ENCODE peak calls at places on chromosomes 16 and 17, in ten cellular contexts. F is right lobe of liver, S is HFFc6, I is A549, L is activated B cell treated with CpG ODN at 0.5 μM for 24 hours, R is HFF-Myc, V is AG04450, Q is endothelial cell, A is cardiac muscle cell, C is esophagus squamous epithelium. Y is an unnamed sample.

GRCh38 chr16:57801098-57801855 is 1.0 kb downstream of the KIFC3 start:
- DNase-seq in F (peak), S (peak), I (peak), L (no peak), R (no peak), V (peak), Q (no peak), A (peak), C (no peak), Y (no peak)

GRCh38 chr16:73337371-73337770 is 289.4 kb upstream of the ZFHX3 start:
- DNase-seq in F (no peak), S (no peak), I (no peak), L (no peak), R (no peak), V (no peak), Q (no peak), A (no peak), C (no peak), Y (no peak)

GRCh38 chr17:16478693-16479092 is 13.3 kb downstream of the LRRC75A start:
- DNase-seq in F (no peak), S (no peak), I (no peak), L (no peak), R (no peak), V (no peak), Q (no peak), A (no peak), C (no peak), Y (no peak)

GRCh38 chr17:15479697-15480096 is 12.3 kb upstream of the CDRT4 start:
- DNase-seq in F (no peak), S (no peak), I (no peak), L (no peak), R (peak), V (no peak), Q (no peak), A (peak), C (no peak), Y (no peak)

GRCh38 chr17:66667491-66668030 is 167.4 kb upstream of the CACNG5 start:
- DNase-seq in F (no peak), S (no peak), I (no peak), L (no peak), R (no peak), V (no peak), Q (no peak), A (no peak), C (no peak), Y (no peak)

GRCh38 chr16:51818342-51818944 is 667.4 kb upstream of the SALL1 start:
- DNase-seq in F (peak), S (peak), I (peak), L (no peak), R (peak), V (peak), Q (peak), A (peak), C (no peak), Y (no peak)

GRCh38 chr17:58325289-58325726 is 3.3 kb downstream of the TSPOAP1 start:
- DNase-seq in F (peak), S (no peak), I (no peak), L (no peak), R (no peak), V (no peak), Q (no peak), A (no peak), C (no peak), Y (no peak)

GRCh38 chr17:3738562-3739295 is 15.0 kb downstream of the HASPIN start:
- DNase-seq in F (no peak), S (no peak), I (no peak), L (no peak), R (no peak), V (no peak), Q (no peak), A (no peak), C (no peak), Y (no peak)

GRCh38 chr17:12627177-12627629 is 38.5 kb upstream of the MYOCD start:
- DNase-seq in F (no peak), S (peak), I (peak), L (no peak), R (peak), V (peak), Q (no peak), A (peak), C (no peak), Y (no peak)

GRCh38 chr17:40717776-40718175 is 14.2 kb upstream of the KRT24 start:
- DNase-seq in F (no peak), S (no peak), I (no peak), L (no peak), R (no peak), V (no peak), Q (no peak), A (no peak), C (no peak), Y (no peak)

GRCh38 chr17:51907041-51907440 is 251.5 kb downstream of the CA10 start:
- DNase-seq in F (no peak), S (no peak), I (no peak), L (no peak), R (no peak), V (no peak), Q (no peak), A (no peak), C (no peak), Y (no peak)

DNA sequence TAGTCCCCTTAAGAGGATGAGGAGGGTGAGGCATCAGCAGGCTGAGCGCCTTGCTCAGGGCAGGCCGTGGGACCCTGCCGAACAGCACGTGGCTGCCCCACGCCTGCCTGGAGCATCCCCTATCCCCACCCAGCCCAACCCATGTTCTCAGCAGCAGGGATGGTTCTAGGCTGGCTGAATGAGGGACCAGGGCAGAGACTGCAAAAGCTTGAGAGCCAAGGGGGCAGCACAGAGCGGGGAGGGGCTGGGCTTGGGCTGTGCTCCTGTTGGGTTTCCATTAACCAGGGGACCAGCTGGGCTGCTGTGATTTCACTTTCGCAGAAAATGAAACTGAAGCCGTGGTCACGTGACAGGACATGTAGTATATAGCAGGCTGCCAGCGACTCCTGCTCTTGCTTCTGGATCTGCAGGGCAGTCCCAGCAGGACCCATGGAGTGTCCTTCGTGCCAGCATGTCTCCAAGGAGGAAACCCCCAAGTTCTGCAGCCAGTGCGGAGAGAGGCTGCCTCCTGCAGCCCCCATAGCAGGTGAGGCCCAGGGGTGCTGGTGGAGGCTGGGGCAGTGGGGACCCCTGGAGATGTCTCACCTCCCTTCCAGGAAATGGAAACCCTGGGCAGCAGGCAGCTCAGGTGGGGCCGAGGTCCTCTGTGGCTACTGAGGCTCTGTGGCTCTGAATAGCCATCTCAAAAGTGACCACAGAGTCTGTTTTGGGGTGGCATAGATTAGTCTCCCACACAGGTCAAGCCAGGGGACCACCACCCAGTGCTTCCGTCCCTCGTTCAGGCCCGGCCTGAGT is 2.8 kb downstream of the RNF213 start:
- DNase-seq in F (peak), S (peak), I (peak), L (peak), R (peak), V (peak), Q (no peak), A (peak), C (peak), Y (no peak)
- TF ChIP-seq CTCF in F (peak), S (no peak), I (no peak), L (no peak), R (no peak), V (peak), Q (no peak), A (no peak), C (no peak), Y (no peak)

DNA sequence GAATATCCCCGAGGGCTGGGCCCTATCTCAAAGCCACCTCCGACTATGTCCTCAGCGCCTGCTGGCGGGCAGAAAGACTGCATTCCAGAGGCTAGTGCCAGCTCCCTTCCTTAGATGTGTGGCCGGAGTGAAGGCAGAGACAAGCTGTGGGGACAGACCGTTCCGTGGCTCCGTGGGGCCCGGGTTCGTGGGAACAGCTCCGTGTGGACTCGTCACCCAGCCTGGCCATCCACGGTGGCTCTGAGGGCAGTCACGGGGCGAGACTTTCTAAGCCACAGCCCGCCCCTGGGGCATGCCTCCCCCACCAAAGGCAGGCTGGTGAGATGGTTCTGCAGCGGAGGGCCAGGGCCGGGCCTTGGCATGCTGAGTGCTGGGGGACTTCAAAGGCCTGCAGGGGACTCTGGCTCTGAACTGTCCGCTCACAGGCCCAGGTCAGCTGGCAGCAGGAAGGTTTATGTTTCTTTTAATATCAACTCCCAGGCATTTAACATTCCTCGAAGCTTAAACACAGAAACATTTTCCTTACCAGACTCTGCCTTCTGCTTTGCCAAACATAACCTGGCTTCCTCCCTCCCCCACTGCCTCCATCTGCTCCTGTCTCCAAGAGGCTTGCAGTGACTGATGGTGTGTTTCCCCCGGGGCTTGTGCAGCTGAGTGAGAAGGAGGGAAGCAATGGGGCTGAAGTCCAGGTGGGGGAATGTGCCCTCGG is 50.4 kb downstream of the TIMM22 start:
- DNase-seq in F (peak), S (no peak), I (no peak), L (no peak), R (no peak), V (peak), Q (no peak), A (peak), C (no peak), Y (no peak)
- TF ChIP-seq CTCF in F (no peak), S (no peak), I (no peak), L (no peak), R (no peak), V (no peak), Q (no peak), A (no peak), C (no peak), Y (no peak)

GRCh38 chr17:82823004-82823403 is 16.8 kb downstream of the ZNF750 start:
- DNase-seq in F (peak), S (no peak), I (no peak), L (no peak), R (no peak), V (no peak), Q (peak), A (no peak), C (no peak), Y (no peak)
- TF ChIP-seq CTCF in F (no peak), S (peak), I (peak), L (no peak), R (peak), V (no peak), Q (peak), A (peak), C (no peak), Y (no peak)

DNA sequence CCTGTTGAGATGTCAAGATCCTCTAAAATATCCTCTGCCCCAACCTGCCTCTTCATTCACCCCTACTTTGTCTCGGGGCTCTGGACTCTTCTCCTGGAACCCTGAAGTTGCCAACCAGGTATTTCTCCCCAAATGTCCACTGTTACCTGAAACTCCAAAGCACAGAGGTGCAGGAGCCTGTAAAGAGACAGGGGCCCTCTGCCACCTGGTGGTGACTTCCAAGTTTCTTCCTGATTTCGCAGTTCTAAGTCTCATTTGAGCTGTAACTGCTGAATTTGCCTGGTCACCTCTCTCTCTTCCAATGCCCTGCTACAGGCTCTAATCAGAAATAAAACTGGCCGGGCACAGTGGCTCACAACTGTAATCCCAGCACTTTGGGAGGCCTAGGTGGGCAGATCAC is 77.1 kb upstream of the RCVRN start:
- DNase-seq in F (no peak), S (no peak), I (peak), L (no peak), R (no peak), V (no peak), Q (no peak), A (no peak), C (no peak), Y (no peak)
- TF ChIP-seq CTCF in F (peak), S (peak), I (peak), L (no peak), R (peak), V (peak), Q (no peak), A (peak), C (no peak), Y (no peak)

DNA sequence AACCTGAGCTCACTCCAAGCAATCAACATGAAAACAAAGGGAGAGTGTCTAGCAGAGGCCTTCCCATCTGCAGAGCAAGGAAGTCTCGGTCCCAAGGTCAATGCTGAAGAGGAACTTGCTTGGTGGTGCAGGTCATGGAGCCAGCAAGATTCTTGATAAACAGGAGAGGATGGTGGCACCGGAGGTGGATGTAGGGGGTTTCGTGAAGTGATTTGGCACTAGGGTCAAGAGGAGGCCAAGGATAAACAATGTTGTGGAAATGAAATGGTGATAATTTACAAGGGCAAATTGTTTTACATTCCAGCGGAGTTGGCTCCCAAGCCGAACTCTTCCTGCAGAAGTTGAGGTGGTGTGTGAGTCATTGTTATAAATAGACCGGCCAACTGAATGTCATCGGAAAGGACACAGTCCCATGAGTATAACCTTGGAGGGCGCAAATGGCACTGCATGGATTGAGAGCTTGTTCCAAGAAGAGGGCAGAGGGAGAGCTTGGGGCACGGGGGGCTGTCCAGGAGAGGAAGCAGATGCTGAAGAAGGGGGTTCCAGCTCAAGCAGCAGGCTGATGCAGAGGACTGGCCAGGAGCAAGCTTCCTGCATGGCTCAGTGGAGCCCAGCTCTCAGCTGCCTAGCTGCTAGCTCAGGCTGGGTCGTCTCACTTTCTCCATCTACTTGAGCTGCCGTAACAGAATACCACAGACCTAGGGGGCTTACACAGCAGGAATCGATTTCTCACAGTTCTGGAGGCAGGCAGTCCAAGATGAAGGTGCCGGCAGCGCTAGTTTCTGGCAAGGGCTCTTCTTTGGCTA is 136.6 kb downstream of the COPRS start:
- DNase-seq in F (no peak), S (peak), I (no peak), L (no peak), R (no peak), V (no peak), Q (no peak), A (peak), C (no peak), Y (no peak)
- TF ChIP-seq CTCF in F (no peak), S (no peak), I (no peak), L (no peak), R (no peak), V (no peak), Q (no peak), A (no peak), C (no peak), Y (no peak)

GRCh38 chr17:50806141-50806643 is 29.2 kb upstream of the WFIKKN2 start:
- DNase-seq in F (peak), S (no peak), I (peak), L (no peak), R (no peak), V (no peak), Q (no peak), A (peak), C (no peak), Y (no peak)
- TF ChIP-seq CTCF in F (peak), S (peak), I (no peak), L (no peak), R (peak), V (peak), Q (no peak), A (peak), C (no peak), Y (no peak)

GRCh38 chr16:733382-734207 is 6.7 kb downstream of the HAGHL start:
- DNase-seq in F (peak), S (no peak), I (peak), L (no peak), R (no peak), V (no peak), Q (peak), A (no peak), C (no peak), Y (no peak)
- TF ChIP-seq CTCF in F (no peak), S (peak), I (peak), L (no peak), R (peak), V (peak), Q (peak), A (peak), C (no peak), Y (no peak)

Y was measured in vagina.